ENCODE peak calls at places on chromosomes 6 and 20, in seven cellular contexts. M is epithelial cell of esophagus, F is neural progenitor cell, X is fibroblast of mammary gland, O is dorsolateral prefrontal cortex, C is aorta, I is tibial artery. B is an unnamed sample.
A peak's percentile ranks its signal among the peaks of the same experiment; 100 is the strongest.

GRCh38 chr6:157036245-157036681 is 259.1 kb downstream of the ARID1B start:
- DNase-seq in M (peak; percentile 97), F (no peak), X (peak; percentile 48), O (no peak), C (no peak), I (no peak), B (no peak)

GRCh38 chr6:91298543-91299145 is 711.8 kb upstream of the MAP3K7 start:
- DNase-seq in M (no peak), F (peak; percentile 50), X (no peak), O (no peak), C (no peak), I (no peak), B (no peak)

GRCh38 chr20:15837563-15837962 is 735.7 kb downstream of the KIF16B start:
- DNase-seq in M (no peak), F (no peak), X (no peak), O (no peak), C (no peak), I (no peak), B (no peak)

GRCh38 chr6:135144678-135145508 is 36.2 kb upstream of the MYB start:
- DNase-seq in M (peak; percentile 50), F (peak; percentile 42), X (peak; percentile 40), O (no peak), C (no peak), I (no peak), B (no peak)

GRCh38 chr6:27275025-27275956 is 27.8 kb downstream of the PRSS16 start:
- DNase-seq in M (peak; percentile 37), F (peak; percentile 55), X (peak; percentile 54), O (no peak), C (no peak), I (no peak), B (no peak)

GRCh38 chr6:107491791-107492674 is 2.1 kb downstream of the SOBP start:
- DNase-seq in M (no peak), F (no peak), X (peak; percentile 91), O (peak; percentile 66), C (no peak), I (peak; percentile 70), B (no peak)

GRCh38 chr20:51563597-51564332 is 21.2 kb upstream of the NFATC2 start:
- DNase-seq in M (peak; percentile 54), F (peak; percentile 67), X (peak; percentile 80), O (peak; percentile 11), C (peak; percentile 85), I (peak; percentile 78), B (peak; percentile 82)

GRCh38 chr6:73983367-73983766 is 287.4 kb downstream of the CD109 start:
- DNase-seq in M (no peak), F (no peak), X (peak; percentile 29), O (no peak), C (no peak), I (no peak), B (no peak)

GRCh38 chr6:22151892-22152291 is 144.9 kb downstream of the PRL start:
- DNase-seq in M (no peak), F (no peak), X (no peak), O (no peak), C (no peak), I (no peak), B (no peak)

GRCh38 chr20:48284837-48285236 is 499.6 kb upstream of the SULF2 start:
- DNase-seq in M (peak; percentile 52), F (no peak), X (no peak), O (no peak), C (no peak), I (no peak), B (no peak)

GRCh38 chr6:150537893-150538292 is 61.8 kb upstream of the PLEKHG1 start:
- DNase-seq in M (no peak), F (no peak), X (no peak), O (no peak), C (no peak), I (no peak), B (no peak)

GRCh38 chr20:14415492-14415891 is 78.1 kb upstream of the FLRT3 start:
- DNase-seq in M (no peak), F (peak; percentile 5), X (no peak), O (no peak), C (no peak), I (no peak), B (no peak)

GRCh38 chr6:127120787-127121636 is 2.5 kb downstream of the RSPO3 start:
- DNase-seq in M (peak; percentile 83), F (peak; percentile 89), X (peak; percentile 87), O (peak; percentile 82), C (peak; percentile 88), I (peak; percentile 79), B (peak; percentile 86)

GRCh38 chr20:36549628-36549941 is 8.3 kb downstream of the MYL9 start:
- DNase-seq in M (no peak), F (no peak), X (no peak), O (no peak), C (peak; percentile 74), I (no peak), B (no peak)

GRCh38 chr6:12661690-12662089 is 54.9 kb upstream of the PHACTR1 start:
- DNase-seq in M (no peak), F (no peak), X (no peak), O (no peak), C (no peak), I (no peak), B (no peak)

GRCh38 chr20:36745234-36745926 is 510 bp downstream of the NDRG3 start:
- DNase-seq in M (peak; percentile 8), F (peak; percentile 26), X (no peak), O (no peak), C (peak; percentile 80), I (peak; percentile 65), B (no peak)

GRCh38 chr6:133834472-133835170 is 54.3 kb upstream of the TCF21 start:
- DNase-seq in M (no peak), F (no peak), X (no peak), O (no peak), C (no peak), I (no peak), B (no peak)

GRCh38 chr6:5078121-5078695 is 6.9 kb upstream of the PPP1R3G start:
- DNase-seq in M (peak; percentile 40), F (no peak), X (peak; percentile 30), O (no peak), C (no peak), I (no peak), B (no peak)

GRCh38 chr6:92723390-92723931 is 695.9 kb downstream of the EPHA7 start:
- DNase-seq in M (peak; percentile 11), F (no peak), X (no peak), O (no peak), C (no peak), I (no peak), B (no peak)

GRCh38 chr6:64330694-64331309 is 695.2 kb downstream of the PHF3 start:
- DNase-seq in M (peak; percentile 75), F (peak; percentile 81), X (peak; percentile 60), O (peak; percentile 79), C (peak; percentile 78), I (no peak), B (no peak)

GRCh38 chr6:64325093-64325492 is 689.5 kb downstream of the PHF3 start:
- DNase-seq in M (no peak), F (no peak), X (no peak), O (no peak), C (no peak), I (no peak), B (no peak)

DNA sequence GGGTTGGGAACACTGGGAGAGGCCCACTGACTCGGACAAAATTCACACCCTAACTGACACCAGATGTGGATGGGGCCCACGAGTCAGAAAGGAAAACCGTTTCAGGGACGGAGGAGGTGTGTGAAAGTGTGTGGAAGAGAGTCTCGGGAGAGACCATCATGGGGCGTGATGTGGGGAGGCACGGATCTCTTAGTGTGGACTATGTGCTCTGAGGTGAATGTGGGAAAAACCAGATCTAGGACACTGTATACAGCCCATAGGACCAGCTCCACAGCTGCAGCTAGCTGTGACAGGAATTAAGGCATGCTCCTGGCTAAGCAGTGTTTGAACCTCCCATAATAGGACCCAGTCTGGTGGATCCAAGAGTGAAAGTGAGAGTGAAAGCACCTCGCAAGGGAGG is 691.3 kb downstream of the PHF3 start:
- DNase-seq in M (no peak), F (no peak), X (no peak), O (no peak), C (no peak), I (no peak), B (no peak)
- H3K4me3 ChIP-seq in M (no peak overlapping the region), F (no peak overlapping the region), X (no peak overlapping the region), O (no peak overlapping the region), C (no peak overlapping the region), I (no peak overlapping the region), B (no peak overlapping the region)

DNA sequence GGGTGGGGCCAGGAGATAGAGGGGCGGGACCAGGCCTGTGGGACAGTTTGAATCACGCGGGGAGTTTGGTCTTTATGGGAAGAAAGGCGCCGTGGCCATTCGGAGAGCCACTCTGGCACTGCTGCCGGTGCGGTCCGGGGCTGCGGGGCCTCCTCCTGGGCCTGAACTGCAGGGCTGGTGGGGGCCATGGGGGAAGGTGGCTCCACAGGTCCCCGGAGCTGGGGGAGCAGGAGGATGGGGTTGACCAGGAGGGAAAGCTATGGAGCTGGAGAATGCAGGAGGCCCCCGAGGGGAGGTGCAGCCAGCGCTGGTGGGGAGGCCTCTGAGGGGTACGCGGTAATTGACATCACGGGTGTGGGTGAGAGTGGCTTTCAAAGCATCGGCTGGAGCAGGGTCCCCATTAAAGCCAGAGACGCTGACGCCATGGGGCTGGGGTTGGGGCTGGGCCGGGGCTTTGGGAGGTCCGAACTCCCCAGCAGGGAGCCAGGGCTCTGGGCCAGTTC is 1.8 kb upstream of the BHLHE23 start:
- DNase-seq in M (no peak), F (no peak), X (no peak), O (no peak), C (no peak), I (no peak), B (no peak)
- H3K4me3 ChIP-seq in M (no peak overlapping the region), F (peak overlapping the region; percentile 15), X (no peak overlapping the region), O (peak overlapping the region; percentile 23), C (no peak overlapping the region), I (no peak overlapping the region), B (peak overlapping the region; percentile 13)

DNA sequence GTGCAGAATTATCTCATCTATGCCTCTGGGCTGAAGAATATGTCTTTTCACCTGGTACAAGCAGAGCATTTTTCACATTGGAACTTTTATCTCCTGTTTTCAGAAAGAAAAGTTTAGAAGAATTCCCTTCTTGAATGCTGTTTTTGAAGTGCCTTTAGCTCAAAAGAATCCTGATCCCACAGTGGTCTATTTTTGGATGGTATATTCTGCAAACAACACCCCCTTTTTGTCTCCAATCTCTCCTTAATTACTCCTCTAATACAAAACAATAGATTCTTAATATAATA is 57.7 kb upstream of the HFE start:
- DNase-seq in M (no peak), F (no peak), X (no peak), O (no peak), C (no peak), I (no peak), B (no peak)
- H3K4me3 ChIP-seq in M (no peak overlapping the region), F (no peak overlapping the region), X (no peak overlapping the region), O (no peak overlapping the region), C (no peak overlapping the region), I (no peak overlapping the region), B (no peak overlapping the region)

GRCh38 chr20:58852559-58853271 is at the start of gene GNAS:
- DNase-seq in M (peak; percentile 73), F (peak; percentile 91), X (peak; percentile 62), O (peak; percentile 24), C (peak; percentile 87), I (no peak), B (no peak)

GRCh38 chr20:58853466-58853865 is 950 bp downstream of the GNAS start:
- DNase-seq in M (no peak), F (no peak), X (no peak), O (no peak), C (no peak), I (no peak), B (no peak)

GRCh38 chr20:58855506-58856314 is 3.2 kb downstream of the GNAS start:
- DNase-seq in M (peak; percentile 85), F (no peak), X (no peak), O (no peak), C (no peak), I (no peak), B (no peak)

GRCh38 chr20:58853976-58854637 is 1.6 kb downstream of the GNAS start:
- DNase-seq in M (no peak), F (peak; percentile 41), X (no peak), O (no peak), C (no peak), I (no peak), B (no peak)

GRCh38 chr20:58854638-58855471 is 2.3 kb downstream of the GNAS start:
- DNase-seq in M (no peak), F (peak; percentile 56), X (no peak), O (no peak), C (no peak), I (no peak), B (no peak)
- H3K4me3 ChIP-seq in M (peak overlapping the region; percentile 22), F (peak overlapping the region; percentile 41), X (no peak overlapping the region), O (peak overlapping the region; percentile 26), C (no peak overlapping the region), I (peak overlapping the region; percentile 28), B (peak overlapping the region; percentile 39)